ENCODE peak calls at places on chromosome 22, in six cellular contexts. I is spleen, N is epithelial cell of esophagus, H is astrocyte of the cerebellum, Z is bronchial epithelial cell, E is fibroblast of pulmonary artery. X is an unnamed sample.

GRCh38 chr22:40597541-40598453 is 38.7 kb downstream of the MRTFA start:
- DNase-seq in N (peak; percentile 80), I (no peak), Z (peak; percentile 84), E (peak; percentile 36), H (no peak), X (no peak)

GRCh38 chr22:37331034-37331428 is 48.7 kb downstream of the CYTH4 start:
- DNase-seq in Z (peak; percentile 71), H (peak; percentile 28), I (no peak), E (peak; percentile 40), N (peak; percentile 75), X (no peak)

GRCh38 chr22:44031111-44031963 is 7.2 kb downstream of the PARVB start:
- DNase-seq in H (no peak), Z (no peak), E (peak; percentile 69), I (no peak), N (no peak), X (no peak)

GRCh38 chr22:44118645-44119315 is 61.9 kb upstream of the PARVG start:
- DNase-seq in N (no peak), I (peak; percentile 60), Z (no peak), H (no peak), E (no peak), X (no peak)

GRCh38 chr22:23212061-23213030 is 32.0 kb downstream of the BCR start:
- DNase-seq in E (no peak), I (peak; percentile 56), H (no peak), Z (no peak), N (no peak), X (no peak)

GRCh38 chr22:25933158-25933788 is 191.3 kb downstream of the MYO18B start:
- DNase-seq in H (no peak), E (no peak), Z (no peak), I (no peak), N (no peak), X (no peak)

GRCh38 chr22:36368359-36368983 is 19.3 kb downstream of the MYH9 start:
- DNase-seq in H (peak; percentile 76), Z (peak; percentile 25), N (peak; percentile 38), I (no peak), E (peak; percentile 87), X (no peak)

GRCh38 chr22:48660795-48661740 is 1166.6 kb downstream of the BRD1 start:
- DNase-seq in E (no peak), Z (no peak), H (no peak), N (no peak), I (no peak), X (no peak)

GRCh38 chr22:38097557-38098409 is 12.7 kb downstream of the BAIAP2L2 start:
- DNase-seq in H (no peak), Z (no peak), I (no peak), N (no peak), E (peak; percentile 40), X (no peak)

GRCh38 chr22:25410849-25411248 is 153.6 kb upstream of the GRK3 start:
- DNase-seq in E (no peak), I (no peak), Z (no peak), H (no peak), N (no peak), X (no peak)

GRCh38 chr22:20025401-20026203 is 4.7 kb downstream of the TANGO2 start:
- DNase-seq in E (no peak), H (no peak), Z (no peak), I (peak; percentile 56), N (no peak), X (no peak)

GRCh38 chr22:41857160-41857859 is 24.4 kb downstream of the SREBF2 start:
- DNase-seq in Z (peak; percentile 92), N (peak; percentile 94), H (peak; percentile 11), I (no peak), E (peak; percentile 72), X (no peak)

GRCh38 chr22:27794244-27794643 is 7.3 kb downstream of the MN1 start:
- DNase-seq in I (no peak), Z (no peak), E (no peak), N (no peak), H (no peak), X (no peak)

GRCh38 chr22:43883012-43883661 is 8.7 kb downstream of the PNPLA5 start:
- DNase-seq in E (peak; percentile 69), N (peak; percentile 84), I (peak; percentile 56), Z (peak; percentile 73), H (peak; percentile 40), X (no peak)

GRCh38 chr22:42076764-42077485 is 2.6 kb upstream of the SMDT1 start:
- DNase-seq in H (no peak), I (peak; percentile 28), N (no peak), Z (no peak), E (no peak), X (no peak)

GRCh38 chr22:48953830-48954229 is 873.8 kb downstream of the BRD1 start:
- DNase-seq in H (no peak), I (peak; percentile 37), E (no peak), Z (no peak), N (no peak), X (no peak)

GRCh38 chr22:40922484-40923303 is 28.5 kb upstream of the RBX1 start:
- DNase-seq in I (no peak), N (peak; percentile 69), H (peak; percentile 59), E (peak; percentile 84), Z (peak; percentile 65), X (no peak)

GRCh38 chr22:50294319-50294656 is 13.2 kb downstream of the PLXNB2 start:
- DNase-seq in E (no peak), H (no peak), Z (no peak), N (no peak), I (no peak), X (no peak)
- H3K4me3 ChIP-seq in E (no peak overlapping the region), H (no peak overlapping the region), Z (no peak overlapping the region), N (no peak overlapping the region), I (no peak overlapping the region), X (no peak overlapping the region)

GRCh38 chr22:45202333-45203149 is 38.2 kb downstream of the KIAA0930 start:
- DNase-seq in E (no peak), Z (no peak), H (no peak), I (peak; percentile 61), N (no peak), X (no peak)
- TF ChIP-seq CTCF in E (no peak), Z (no peak), H (no peak), I (no peak), N (no peak), X (no peak)

GRCh38 chr22:22097727-22098228 is 115.2 kb upstream of the TOP3B start:
- DNase-seq in E (no peak), H (no peak), Z (no peak), N (no peak), I (no peak), X (no peak)

GRCh38 chr22:22099194-22099486 is 116.6 kb upstream of the TOP3B start:
- DNase-seq in Z (no peak), I (no peak), N (no peak), H (no peak), E (no peak), X (no peak)

GRCh38 chr22:22098457-22099193 is 116.0 kb upstream of the TOP3B start:
- DNase-seq in N (no peak), I (no peak), E (no peak), Z (no peak), H (no peak), X (no peak)

GRCh38 chr22:22103078-22103593 is 120.5 kb upstream of the TOP3B start:
- DNase-seq in N (no peak), H (no peak), E (peak; percentile 11), I (no peak), Z (no peak), X (no peak)

GRCh38 chr22:22099833-22100812 is 117.5 kb upstream of the TOP3B start:
- DNase-seq in N (peak; percentile 51), I (no peak), Z (peak; percentile 43), E (peak; percentile 24), H (no peak), X (no peak)
- H3K4me3 ChIP-seq in N (no peak overlapping the region), I (no peak overlapping the region), Z (no peak overlapping the region), E (no peak overlapping the region), H (no peak overlapping the region), X (no peak overlapping the region)

GRCh38 chr22:45285431-45286058 is 796 bp downstream of the UPK3A start:
- DNase-seq in N (no peak), E (no peak), I (no peak), Z (no peak), H (no peak), X (no peak)
- TF ChIP-seq CTCF in N (no peak), E (no peak), I (no peak), Z (no peak), H (peak; percentile 13), X (no peak)

DNA sequence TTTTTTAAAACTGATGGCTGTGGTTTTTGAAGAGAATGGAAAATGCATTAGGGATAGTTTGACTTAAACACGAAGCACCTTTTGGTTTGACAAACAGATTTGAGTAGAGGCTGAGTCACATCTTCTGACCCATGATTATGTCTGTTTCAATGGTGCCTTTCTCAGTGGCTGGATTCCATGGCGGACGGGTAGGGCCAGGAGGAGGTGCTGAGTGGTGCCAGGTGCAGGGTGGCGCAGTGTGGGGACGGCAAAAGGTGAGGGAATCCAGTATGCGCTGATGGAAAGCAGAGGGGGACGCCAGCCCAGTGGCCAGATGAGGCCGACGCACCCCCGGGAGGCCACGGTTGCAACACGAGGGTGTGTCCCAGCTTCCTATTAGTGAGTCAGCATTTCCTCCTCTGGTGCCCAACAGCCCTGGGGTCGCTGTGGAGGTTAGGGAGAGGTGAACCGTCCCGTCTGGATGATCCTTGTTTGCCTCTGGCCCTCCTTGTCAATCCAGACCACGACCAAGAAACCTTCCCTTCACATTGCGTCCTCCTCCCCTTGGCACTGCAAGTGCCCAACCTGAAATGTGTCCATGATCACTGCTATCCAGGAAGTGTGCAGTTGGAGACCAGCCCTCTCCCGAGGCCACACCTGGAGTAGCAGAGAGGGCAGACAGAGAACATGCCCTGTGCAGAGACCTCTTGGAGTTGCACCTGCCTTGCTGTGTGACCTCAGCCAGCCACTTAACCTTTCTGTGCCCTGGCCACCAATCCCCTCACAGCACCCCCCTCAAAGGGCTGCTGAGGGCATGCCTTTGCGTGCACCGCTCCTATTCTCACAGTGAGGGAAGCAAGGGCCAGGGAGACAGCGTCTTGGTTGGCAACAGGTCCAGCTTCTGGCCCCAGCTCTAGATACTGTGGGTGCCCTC is 32.5 kb upstream of the ATXN10 start:
- DNase-seq in H (no peak), N (peak; percentile 71), E (peak; percentile 66), Z (peak; percentile 83), I (no peak), X (no peak)
- H3K4me3 ChIP-seq in H (no peak overlapping the region), N (no peak overlapping the region), E (no peak overlapping the region), Z (peak overlapping the region; percentile 7), I (no peak overlapping the region), X (no peak overlapping the region)

GRCh38 chr22:32802291-32802826 is 854 bp downstream of the TIMP3 start:
- DNase-seq in I (no peak), N (peak; percentile 33), E (peak; percentile 30), Z (no peak), H (no peak), X (no peak)
- TF ChIP-seq CTCF in I (no peak), N (no peak), E (no peak), Z (no peak), H (no peak), X (no peak)